ENCODE peak calls at places on chromosomes 16 and 17, in five cellular contexts. N is Calu3; F is H4; E is RPMI8226; U is activated CD8-positive, alpha-beta T cell treated with anti-CD3 and anti-CD28 coated beads, Interleukin-2, amount 10 ng/mL, durations not matched to agents 7 days and 5 days. Y is an unnamed sample.

GRCh38 chr17:34579017-34579946 is at the start of gene TMEM132E:
- DNase-seq in N (peak), F (no peak), E (peak), U (peak), Y (no peak)

GRCh38 chr17:10558049-10558448 is 8.6 kb upstream of the MYH2 start:
- DNase-seq in N (no peak), F (no peak), E (no peak), U (no peak), Y (no peak)

GRCh38 chr17:72110231-72110952 is 10.4 kb upstream of the SOX9 start:
- DNase-seq in N (no peak), F (no peak), E (no peak), U (no peak), Y (no peak)

GRCh38 chr17:67995568-67996191 is 589 bp downstream of the C17orf58 start:
- DNase-seq in N (no peak), F (no peak), E (peak), U (peak), Y (peak)

GRCh38 chr17:72422505-72423285 is 301.9 kb downstream of the SOX9 start:
- DNase-seq in N (peak), F (peak), E (no peak), U (no peak), Y (no peak)

GRCh38 chr16:85537795-85538401 is 75.2 kb upstream of the GSE1 start:
- DNase-seq in N (no peak), F (no peak), E (no peak), U (no peak), Y (no peak)

GRCh38 chr16:48950184-48950583 is 331.5 kb downstream of the CBLN1 start:
- DNase-seq in N (no peak), F (no peak), E (no peak), U (no peak), Y (no peak)

GRCh38 chr17:50884354-50885311 is 18.5 kb upstream of the TOB1 start:
- DNase-seq in N (peak), F (no peak), E (no peak), U (no peak), Y (no peak)

GRCh38 chr17:48060249-48060648 is 12.1 kb downstream of the NFE2L1 start:
- DNase-seq in N (no peak), F (no peak), E (no peak), U (no peak), Y (no peak)

GRCh38 chr16:8735574-8735973 is 61.2 kb downstream of the ABAT start:
- DNase-seq in N (no peak), F (no peak), E (no peak), U (no peak), Y (no peak)

GRCh38 chr16:4972938-4973587 is 14.9 kb downstream of the SEC14L5 start:
- DNase-seq in N (no peak), F (no peak), E (peak), U (no peak), Y (no peak)

GRCh38 chr17:67759355-67760171 is 41.8 kb downstream of the NOL11 start:
- DNase-seq in N (no peak), F (no peak), E (no peak), U (no peak), Y (no peak)

GRCh38 chr16:11073407-11073806 is 129.0 kb downstream of the CLEC16A start:
- DNase-seq in N (no peak), F (no peak), E (no peak), U (no peak), Y (no peak)

GRCh38 chr17:77889866-77890760 is 68.4 kb upstream of the TNRC6C start:
- DNase-seq in N (no peak), F (no peak), E (peak), U (no peak), Y (no peak)

GRCh38 chr17:39231091-39231561 is 5.4 kb upstream of the STAC2 start:
- DNase-seq in N (no peak), F (no peak), E (no peak), U (no peak), Y (no peak)

GRCh38 chr16:67490330-67491096 is 7.2 kb upstream of the AGRP start:
- DNase-seq in N (no peak), F (no peak), E (no peak), U (no peak), Y (no peak)

GRCh38 chr17:5532581-5532980 is 46.2 kb downstream of the MIS12 start:
- DNase-seq in N (no peak), F (no peak), E (no peak), U (no peak), Y (no peak)

GRCh38 chr17:58576679-58577367 is 62.4 kb upstream of the MTMR4 start:
- DNase-seq in N (no peak), F (no peak), E (no peak), U (no peak), Y (no peak)

GRCh38 chr16:48829361-48829760 is 219.4 kb upstream of the N4BP1 start:
- DNase-seq in N (no peak), F (no peak), E (no peak), U (no peak), Y (no peak)

GRCh38 chr17:82400830-82401229 is 17.3 kb upstream of the HEXD start:
- DNase-seq in N (no peak), F (no peak), E (peak), U (peak), Y (no peak)

GRCh38 chr17:47276868-47277267 is 23.2 kb downstream of the ITGB3 start:
- DNase-seq in N (peak), F (peak), E (no peak), U (no peak), Y (peak)

GRCh38 chr17:74119960-74120359 is 83.5 kb upstream of the RPL38 start:
- DNase-seq in N (no peak), F (no peak), E (no peak), U (no peak), Y (no peak)

GRCh38 chr17:76585649-76586593 is at the start of gene ST6GALNAC2:
- DNase-seq in N (peak), F (no peak), E (peak), U (peak), Y (peak)

GRCh38 chr16:12255919-12256665 is 279.6 kb downstream of the SNX29 start:
- DNase-seq in N (no peak), F (no peak), E (peak), U (no peak), Y (no peak)

GRCh38 chr17:45127583-45128300 is 4.6 kb downstream of the PLCD3 start:
- DNase-seq in N (peak), F (peak), E (no peak), U (no peak), Y (peak)

GRCh38 chr17:61380217-61380835 is 19.3 kb upstream of the TBX2 start:
- DNase-seq in N (no peak), F (no peak), E (no peak), U (no peak), Y (no peak)

GRCh38 chr16:52861614-52862022 is 191.1 kb downstream of the CHD9NB start:
- DNase-seq in N (peak), F (peak), E (peak), U (no peak), Y (no peak)

GRCh38 chr17:46769531-46770438 is 48.7 kb downstream of the WNT3 start:
- DNase-seq in N (no peak), F (no peak), E (no peak), U (no peak), Y (no peak)

GRCh38 chr17:64783556-64784352 is 121.6 kb upstream of the SMURF2 start:
- DNase-seq in N (no peak), F (no peak), E (no peak), U (no peak), Y (no peak)

GRCh38 chr16:87006789-87007745 is 310.1 kb downstream of the C16orf95 start:
- DNase-seq in N (no peak), F (no peak), E (no peak), U (no peak), Y (no peak)

GRCh38 chr17:19372004-19372365 is 6.3 kb upstream of the MAPK7 start:
- DNase-seq in N (no peak), F (no peak), E (no peak), U (no peak), Y (peak)

GRCh38 chr16:1763521-1764511 is 7.5 kb downstream of the NME3 start:
- DNase-seq in N (no peak), F (no peak), E (no peak), U (no peak), Y (no peak)

GRCh38 chr16:20383106-20384029 is 21.2 kb downstream of the PDILT start:
- DNase-seq in N (peak), F (peak), E (peak), U (peak), Y (peak)

GRCh38 chr17:79174193-79174765 is 99.7 kb downstream of the ENGASE start:
- DNase-seq in N (no peak), F (no peak), E (no peak), U (no peak), Y (no peak)

GRCh38 chr17:16342979-16343378 is 10.3 kb downstream of the CENPV start:
- DNase-seq in N (no peak), F (no peak), E (no peak), U (no peak), Y (no peak)

GRCh38 chr17:12990041-12990808 is 27.6 kb downstream of the ELAC2 start:
- DNase-seq in N (no peak), F (no peak), E (no peak), U (no peak), Y (no peak)

GRCh38 chr16:76639685-76640289 is 362.6 kb downstream of the CNTNAP4 start:
- DNase-seq in N (peak), F (peak), E (no peak), U (no peak), Y (no peak)

Y was measured in ascending aorta.